ENCODE peak calls at places on chromosome 17, in seven cellular contexts. I is sigmoid colon, O is tibial nerve, W is body of pancreas, P is heart left ventricle, J is stomach, Y is HepG2. S is an unnamed sample.
A peak's percentile ranks its signal among the peaks of the same experiment; 100 is the strongest.

GRCh38 chr17:76102944-76103273 is 678 bp downstream of the EXOC7 start:
- DNase-seq in Y (no peak), J (no peak), I (no peak), P (no peak), W (no peak), O (no peak), S (peak; percentile 30)

GRCh38 chr17:11290814-11291213 is 49.8 kb downstream of the SHISA6 start:
- DNase-seq in O (no peak), W (no peak), I (no peak), Y (no peak), P (no peak), J (no peak), S (no peak)

GRCh38 chr17:57685499-57686132 is 59.5 kb downstream of the CCDC182 start:
- DNase-seq in J (no peak), W (no peak), O (no peak), P (no peak), I (no peak), Y (no peak), S (no peak)

GRCh38 chr17:78742901-78743300 is 39.2 kb downstream of the CYTH1 start:
- DNase-seq in I (no peak), P (no peak), J (no peak), W (no peak), Y (no peak), O (no peak), S (no peak)

GRCh38 chr17:9200699-9201359 is 179.5 kb downstream of the NTN1 start:
- DNase-seq in I (no peak), J (no peak), P (no peak), W (no peak), O (no peak), Y (no peak), S (no peak)

GRCh38 chr17:80815151-80815561 is 176.5 kb upstream of the CHMP6 start:
- DNase-seq in W (peak; percentile 4), O (no peak), P (no peak), Y (no peak), J (no peak), I (peak; percentile 40), S (no peak)

GRCh38 chr17:13385481-13385907 is 216.2 kb downstream of the HS3ST3A1 start:
- DNase-seq in P (no peak), I (no peak), O (no peak), Y (no peak), W (no peak), J (no peak), S (no peak)

GRCh38 chr17:40827746-40828453 is 5.5 kb upstream of the KRT10 start:
- DNase-seq in P (no peak), Y (no peak), I (no peak), J (no peak), W (no peak), O (no peak), S (no peak)

GRCh38 chr17:78583091-78583490 is 5.9 kb upstream of the DNAH17 start:
- DNase-seq in J (no peak), W (no peak), I (no peak), Y (no peak), O (no peak), P (no peak), S (no peak)

GRCh38 chr17:74599023-74599399 is 6.9 kb upstream of the CD300LD start:
- DNase-seq in J (no peak), P (no peak), I (no peak), Y (no peak), W (no peak), O (no peak), S (no peak)

GRCh38 chr17:39573447-39574298 is 34.0 kb downstream of the NEUROD2 start:
- DNase-seq in W (peak; percentile 65), I (peak; percentile 87), J (peak; percentile 67), Y (peak; percentile 20), P (peak; percentile 81), O (peak; percentile 29), S (peak; percentile 75)

GRCh38 chr17:82667668-82668000 is 19.4 kb upstream of the WDR45B start:
- DNase-seq in O (no peak), I (no peak), Y (no peak), P (no peak), W (no peak), J (no peak), S (no peak)
- H3K4me3 ChIP-seq in O (no peak overlapping the region), I (no peak overlapping the region), Y (no peak overlapping the region), P (no peak overlapping the region), W (no peak overlapping the region), J (no peak overlapping the region), S (no peak overlapping the region)

GRCh38 chr17:43021739-43022512 is at the start of gene VAT1:
- DNase-seq in I (peak; percentile 91), O (peak; percentile 66), J (peak; percentile 82), W (peak; percentile 84), Y (peak; percentile 72), P (peak; percentile 86), S (peak; percentile 74)
- TF ChIP-seq POLR2A in I (peak; percentile 32), O (peak; percentile 74), J (no peak), W (peak; percentile 33), Y (peak; percentile 55), P (peak; percentile 68), S (peak; percentile 77)

GRCh38 chr17:50258647-50259483 is 15.4 kb upstream of the TMEM92 start:
- DNase-seq in J (no peak), I (peak; percentile 72), Y (no peak), P (no peak), O (no peak), W (no peak), S (no peak)
- H3K27ac ChIP-seq in J (no peak overlapping the region), I (peak overlapping the region; percentile 54), Y (no peak overlapping the region), P (no peak overlapping the region), O (no peak overlapping the region), W (no peak overlapping the region), S (no peak overlapping the region)

DNA sequence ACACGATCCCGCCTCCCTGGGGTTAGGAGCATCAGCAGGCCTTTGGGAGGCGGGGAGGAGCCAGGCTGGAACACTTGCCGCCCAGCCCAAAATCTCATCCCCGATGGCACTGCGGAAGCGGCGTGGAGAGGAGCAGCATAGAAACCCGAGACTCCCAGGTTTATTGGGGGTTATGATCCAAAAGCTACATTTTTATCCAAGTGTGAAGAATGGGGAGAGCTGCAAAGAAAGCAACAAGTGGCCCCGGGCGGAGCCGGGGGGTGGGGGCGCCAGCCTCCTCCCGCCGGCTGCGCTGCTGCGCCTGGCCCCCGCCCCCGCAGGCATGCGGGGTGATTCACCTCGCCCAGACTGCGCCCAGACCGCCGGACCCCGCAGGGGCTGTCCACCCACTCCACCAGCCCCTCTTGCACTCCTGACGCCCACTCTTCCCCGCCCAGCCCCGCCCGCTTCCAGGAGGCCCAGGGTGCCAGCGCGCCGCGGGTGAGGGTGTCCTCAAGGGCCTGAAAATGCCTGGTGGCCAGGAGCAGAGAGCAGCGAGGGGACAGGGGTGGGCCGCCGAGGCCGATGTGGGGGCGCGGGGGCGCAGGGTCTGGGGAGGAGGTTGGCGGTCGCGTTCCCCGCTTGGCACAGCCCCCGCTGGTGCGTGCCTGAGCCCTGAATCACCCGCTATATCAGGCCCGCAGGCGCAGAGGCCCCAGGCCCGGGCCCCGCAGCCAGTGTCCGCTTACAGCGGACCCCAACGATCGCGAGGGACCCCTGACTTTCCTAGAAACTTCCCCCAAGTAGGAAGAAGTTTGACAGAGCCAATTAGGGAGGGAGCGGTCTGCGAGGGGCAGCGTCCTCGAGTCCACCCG is 1.4 kb downstream of the CAVIN1 start:
- DNase-seq in W (no peak), I (peak; percentile 82), J (peak; percentile 28), O (no peak), Y (no peak), P (peak; percentile 59), S (no peak)
- H3K4me3 ChIP-seq in W (peak overlapping the region; percentile 42), I (peak overlapping the region; percentile 98), J (peak overlapping the region; percentile 65), O (peak overlapping the region; percentile 78), Y (peak overlapping the region; percentile 88), P (peak overlapping the region; percentile 71), S (peak overlapping the region; percentile 93)

DNA sequence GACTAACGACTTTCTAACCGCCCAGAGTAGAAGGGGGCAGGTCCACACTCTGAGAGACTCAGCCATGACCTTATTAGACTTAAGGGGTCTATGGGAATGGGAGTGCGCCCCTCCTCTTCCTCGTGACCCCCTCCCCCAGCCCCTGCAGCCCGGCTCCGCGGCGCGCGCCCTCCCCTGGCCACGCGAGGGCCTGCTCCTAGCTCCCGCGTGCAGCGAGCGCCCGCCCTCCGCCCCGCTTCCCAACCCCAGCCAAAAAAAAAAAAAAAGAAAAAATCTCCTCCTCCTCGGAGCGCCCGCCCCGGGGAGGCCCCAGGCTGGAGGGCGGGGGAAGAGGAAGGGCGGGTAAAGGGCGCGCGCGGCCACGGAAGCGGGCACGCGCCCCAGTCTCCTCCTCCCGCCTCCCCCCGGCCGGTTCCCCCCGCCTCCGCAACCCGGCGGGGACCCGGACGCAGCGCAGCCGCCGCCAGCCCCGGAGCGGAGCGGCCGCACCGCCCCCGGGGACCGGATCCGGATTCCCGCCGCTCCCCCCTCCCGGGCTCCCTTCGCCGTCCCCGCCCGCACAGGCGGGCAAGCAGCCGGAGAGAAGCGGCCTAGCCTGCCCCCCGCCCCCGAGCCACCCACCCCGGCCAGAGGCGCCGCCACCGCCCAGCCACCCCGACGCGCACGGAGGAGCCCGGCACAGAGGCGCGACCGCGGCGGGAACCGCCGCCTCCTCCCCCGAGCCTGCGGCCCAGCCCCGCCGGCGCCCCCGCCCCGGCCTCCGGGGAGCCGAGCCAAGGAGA is 940 bp downstream of the UBTF start:
- DNase-seq in Y (peak; percentile 89), J (peak; percentile 91), I (peak; percentile 95), P (peak; percentile 92), W (peak; percentile 89), O (peak; percentile 72), S (peak; percentile 87)
- TF ChIP-seq POLR2A in Y (peak; percentile 7), J (no peak), I (no peak), P (peak; percentile 62), W (no peak), O (peak; percentile 58), S (peak; percentile 51)

GRCh38 chr17:16478693-16479092 is 13.3 kb downstream of the LRRC75A start:
- DNase-seq in O (no peak), W (no peak), Y (no peak), P (no peak), I (no peak), J (no peak), S (no peak)

GRCh38 chr17:16475196-16475704 is 16.7 kb downstream of the LRRC75A start:
- DNase-seq in P (no peak), Y (no peak), O (no peak), I (no peak), J (no peak), W (no peak), S (no peak)

GRCh38 chr17:16477666-16478065 is 14.3 kb downstream of the LRRC75A start:
- DNase-seq in J (no peak), P (no peak), Y (no peak), I (no peak), W (no peak), O (no peak), S (no peak)

GRCh38 chr17:16479264-16479663 is 12.7 kb downstream of the LRRC75A start:
- DNase-seq in O (no peak), Y (no peak), W (no peak), P (no peak), J (no peak), I (no peak), S (no peak)

DNA sequence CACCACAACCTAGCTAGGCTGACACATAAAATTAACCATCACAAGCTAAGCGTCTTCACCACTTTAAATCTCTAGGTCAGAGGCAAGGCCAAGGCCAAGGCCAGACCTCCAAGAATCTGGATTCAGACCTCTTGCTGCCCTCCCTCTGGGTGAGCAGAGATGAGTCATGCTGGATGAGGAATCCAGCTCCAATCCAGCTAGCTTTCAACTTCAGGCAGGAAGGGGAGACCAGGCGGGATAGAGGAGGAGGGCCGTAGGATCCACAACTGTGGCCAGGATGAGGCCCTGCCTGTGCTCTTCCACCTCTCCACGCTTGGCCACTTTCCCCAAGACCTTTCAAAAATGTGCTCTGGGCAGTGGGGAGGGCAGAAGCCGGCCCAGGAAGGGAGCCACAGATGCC is 14.7 kb downstream of the LRRC75A start:
- DNase-seq in O (peak; percentile 31), I (peak; percentile 87), J (no peak), W (peak; percentile 38), Y (peak; percentile 38), P (peak; percentile 43), S (no peak)
- H3K27ac ChIP-seq in O (peak overlapping the region; percentile 30), I (peak overlapping the region; percentile 82), J (peak overlapping the region; percentile 54), W (no peak overlapping the region), Y (no peak overlapping the region), P (peak overlapping the region; percentile 66), S (peak overlapping the region; percentile 49)

S was measured in prostate gland.